ENCODE peak calls at places on chromosomes 12 and 14, in ten cellular contexts. L is neural progenitor cell, U is HCT116, P is fibroblast of lung, K is neuronal stem cell, W is MM.1S, M is IMR-90, D is H9, Q is hepatocyte, R is PC-3. F is an unnamed sample.
A peak's percentile ranks its signal among the peaks of the same experiment; 100 is the strongest.

GRCh38 chr12:68455676-68456345 is 123.6 kb upstream of the MDM1 start:
- DNase-seq in P (no peak), U (no peak), R (no peak), K (no peak), W (peak; percentile 33), L (no peak), Q (no peak), M (peak; percentile 12), D (no peak), F (no peak)

GRCh38 chr12:108302034-108302433 is 37.1 kb downstream of the CMKLR1 start:
- DNase-seq in D (no peak), W (no peak), L (no peak), P (no peak), R (no peak), Q (no peak), M (no peak), K (no peak), U (no peak), F (no peak)

GRCh38 chr14:95294834-95295599 is 24.7 kb downstream of the CLMN start:
- DNase-seq in D (no peak), R (peak; percentile 87), U (peak; percentile 23), Q (no peak), L (no peak), K (no peak), M (no peak), P (peak; percentile 6), W (no peak), F (peak; percentile 84)

GRCh38 chr12:87656311-87656710 is 372.9 kb downstream of the C12orf50 start:
- DNase-seq in M (no peak), R (no peak), L (peak; percentile 29), K (no peak), D (no peak), W (no peak), Q (no peak), P (no peak), U (no peak), F (no peak)

GRCh38 chr12:56636118-56636674 is 6.1 kb upstream of the BAZ2A start:
- DNase-seq in D (peak; percentile 93), U (peak; percentile 83), K (no peak), W (peak; percentile 76), R (peak; percentile 86), Q (peak; percentile 94), M (peak; percentile 80), P (peak; percentile 88), L (peak; percentile 79), F (peak; percentile 87)

GRCh38 chr14:92282669-92283068 is 40.3 kb upstream of the SLC24A4 start:
- DNase-seq in Q (no peak), M (no peak), W (no peak), R (no peak), K (no peak), U (no peak), P (no peak), L (no peak), D (no peak), F (no peak)

GRCh38 chr14:24853446-24853845 is 196.5 kb downstream of the STXBP6 start:
- DNase-seq in R (no peak), M (no peak), P (no peak), U (no peak), D (no peak), K (no peak), L (no peak), Q (no peak), W (no peak), F (no peak)

GRCh38 chr12:85626031-85626781 is 210.0 kb downstream of the RASSF9 start:
- DNase-seq in P (peak; percentile 86), L (no peak), M (peak; percentile 88), R (peak; percentile 82), W (no peak), Q (no peak), D (no peak), U (peak; percentile 52), K (no peak), F (peak; percentile 79)

GRCh38 chr12:110100315-110100970 is 23.7 kb upstream of the IFT81 start:
- DNase-seq in K (peak; percentile 82), D (peak; percentile 81), R (peak; percentile 85), W (peak; percentile 30), M (peak; percentile 78), P (peak; percentile 85), L (peak; percentile 82), U (peak; percentile 48), Q (peak; percentile 80), F (peak; percentile 32)

GRCh38 chr12:15404485-15404884 is 82.2 kb downstream of the PTPRO start:
- DNase-seq in Q (no peak), R (peak; percentile 19), D (no peak), M (no peak), W (no peak), K (no peak), P (peak; percentile 35), L (no peak), U (no peak), F (peak; percentile 60)

GRCh38 chr14:39015360-39015961 is 87.6 kb downstream of the SEC23A start:
- DNase-seq in R (peak; percentile 66), Q (peak; percentile 71), M (peak; percentile 59), W (peak; percentile 46), K (no peak), D (no peak), P (peak; percentile 70), L (peak; percentile 68), U (peak; percentile 28), F (peak; percentile 11)

GRCh38 chr14:54725998-54726397 is 159.1 kb downstream of the SAMD4A start:
- DNase-seq in W (no peak), M (no peak), D (no peak), U (no peak), L (no peak), Q (no peak), K (no peak), P (no peak), R (no peak), F (no peak)

GRCh38 chr14:54724772-54725325 is 157.9 kb downstream of the SAMD4A start:
- DNase-seq in M (no peak), U (no peak), R (no peak), K (no peak), D (no peak), Q (no peak), W (no peak), L (no peak), P (peak; percentile 30), F (no peak)

GRCh38 chr14:54724123-54724522 is 157.2 kb downstream of the SAMD4A start:
- DNase-seq in D (no peak), L (no peak), W (no peak), U (no peak), Q (no peak), R (no peak), K (no peak), M (no peak), P (no peak), F (no peak)

GRCh38 chr14:54719406-54719805 is 152.5 kb downstream of the SAMD4A start:
- DNase-seq in P (no peak), M (no peak), D (no peak), Q (no peak), U (no peak), L (no peak), K (no peak), R (no peak), W (no peak), F (no peak)

DNA sequence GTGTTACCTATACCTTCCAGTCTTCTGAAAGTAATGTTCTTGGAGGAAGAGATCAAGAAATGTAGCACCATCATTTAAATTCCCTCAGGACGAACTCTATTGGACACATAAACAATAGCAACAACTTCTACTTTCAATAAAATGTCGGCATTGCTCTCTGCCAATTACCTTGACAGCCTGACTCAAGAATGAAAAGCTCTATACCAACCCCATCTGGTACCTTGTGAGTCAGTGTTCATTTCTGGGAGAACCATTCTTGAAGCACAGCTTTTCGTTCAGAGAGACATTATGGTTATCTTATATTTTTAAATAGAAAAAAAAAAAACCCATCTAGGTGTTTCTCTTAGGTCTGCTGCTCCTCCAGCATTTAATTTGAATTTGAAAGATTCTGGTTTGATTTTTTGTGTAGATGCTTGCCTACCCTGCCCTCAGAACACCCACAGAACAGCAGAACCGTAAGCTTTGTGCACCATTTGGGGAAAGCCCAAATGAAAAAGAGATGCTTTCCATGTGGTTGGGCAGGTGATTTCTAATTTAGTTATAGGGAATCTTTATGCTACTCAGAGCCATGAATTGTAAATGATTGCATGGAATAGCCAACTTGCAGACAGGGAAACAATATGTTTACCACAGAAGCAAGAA is 156.0 kb downstream of the SAMD4A start:
- DNase-seq in U (no peak), P (no peak), L (peak; percentile 56), Q (peak; percentile 34), R (peak; percentile 79), D (no peak), W (no peak), K (peak; percentile 9), M (peak; percentile 36), F (peak; percentile 58)
- H3K27ac ChIP-seq in U (no peak overlapping the region), P (no peak overlapping the region), L (no peak overlapping the region), Q (no peak overlapping the region), R (no peak overlapping the region), D (no peak overlapping the region), W (no peak overlapping the region), K (no peak overlapping the region), M (no peak overlapping the region), F (no peak overlapping the region)

GRCh38 chr14:105436402-105436801 is 16.8 kb downstream of the MTA1 start:
- DNase-seq in M (no peak), Q (no peak), D (no peak), U (no peak), R (no peak), P (no peak), W (no peak), K (no peak), L (no peak), F (no peak)
- H3K4me2 ChIP-seq in M (no peak overlapping the region), Q (no peak overlapping the region), D (no peak overlapping the region), U (no peak overlapping the region), R (no peak overlapping the region), P (no peak overlapping the region), W (no peak overlapping the region), K (no peak overlapping the region), L (no peak overlapping the region), F (no peak overlapping the region)

GRCh38 chr12:3727877-3728632 is 24.9 kb downstream of the CRACR2A start:
- DNase-seq in P (peak; percentile 54), L (peak; percentile 20), U (no peak), M (peak; percentile 33), K (no peak), W (no peak), Q (no peak), D (no peak), R (no peak), F (no peak)
- H3K27ac ChIP-seq in P (no peak overlapping the region), L (no peak overlapping the region), U (no peak overlapping the region), M (no peak overlapping the region), K (no peak overlapping the region), W (no peak overlapping the region), Q (no peak overlapping the region), D (no peak overlapping the region), R (no peak overlapping the region), F (no peak overlapping the region)

DNA sequence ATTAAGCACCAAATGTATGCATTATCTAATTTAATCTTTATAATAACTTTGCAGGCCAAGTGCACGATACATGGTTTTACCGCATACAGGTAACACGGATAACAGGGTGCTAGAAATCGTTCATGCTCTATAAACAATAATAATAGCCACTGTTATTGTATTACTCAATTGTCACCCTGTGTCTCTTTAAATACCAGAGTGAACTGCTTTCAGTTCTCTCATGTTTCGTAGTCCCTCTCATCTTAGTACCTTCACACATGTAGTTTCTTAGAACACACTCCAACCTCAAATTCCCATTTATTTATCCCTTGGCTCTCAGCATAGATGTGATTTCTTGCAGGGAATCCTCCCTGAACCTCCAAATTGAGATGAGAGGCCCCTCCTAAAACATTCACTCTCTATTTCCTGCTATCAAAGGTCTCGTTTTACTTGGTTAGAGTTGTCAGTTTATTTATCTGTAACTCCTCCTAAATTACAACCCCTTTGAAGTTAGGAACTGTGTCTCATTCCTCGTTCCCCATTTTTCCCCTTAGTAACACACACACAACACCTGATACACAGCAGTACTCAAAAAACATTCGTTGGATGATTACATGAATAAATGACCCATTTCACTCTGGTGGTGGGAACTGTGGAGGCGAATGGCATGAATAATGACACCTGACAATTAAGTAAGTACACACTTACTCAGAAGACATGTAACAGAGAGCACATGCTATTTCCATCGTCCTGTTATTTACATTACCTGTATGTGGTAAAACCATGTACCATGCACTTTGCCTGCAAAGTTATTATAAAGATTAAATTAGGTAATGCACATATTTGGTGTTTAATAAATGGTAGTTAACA is 134.6 kb downstream of the BTG1 start:
- DNase-seq in D (no peak), Q (no peak), M (no peak), P (no peak), U (no peak), K (no peak), L (no peak), R (no peak), W (no peak), F (no peak)
- H3K4me2 ChIP-seq in D (no peak overlapping the region), Q (no peak overlapping the region), M (no peak overlapping the region), P (no peak overlapping the region), U (no peak overlapping the region), K (no peak overlapping the region), L (no peak overlapping the region), R (no peak overlapping the region), W (no peak overlapping the region), F (no peak overlapping the region)

F was measured in mammary epithelial cell.